ENCODE peak calls at places on chromosomes 3 and 15, in eight cellular contexts. K is tibial nerve; F is fibroblast of pulmonary artery; Z is progenitor cell of endocrine pancreas; D is psoas muscle; T is stimulated activated CD8-positive, alpha-beta memory T cell treated with anti-CD3 and anti-CD28 coated beads, Interleukin-15, amount 100 ng/mL, for 24 hours; Y is amygdala; B is COLO829. W is an unnamed sample.

GRCh38 chr3:69095636-69096035 is 10.9 kb downstream of the ARL6IP5 start:
- DNase-seq in Z (no peak), K (no peak), F (no peak), T (no peak), D (no peak), B (no peak), Y (no peak), W (peak)

GRCh38 chr3:4421121-4421520 is 45.9 kb downstream of the SUMF1 start:
- DNase-seq in K (no peak), B (peak), Z (no peak), Y (no peak), T (no peak), F (peak), D (no peak), W (peak)

GRCh38 chr15:33395841-33396240 is 85.1 kb downstream of the RYR3 start:
- DNase-seq in B (no peak), D (no peak), T (no peak), Y (no peak), K (no peak), Z (no peak), F (no peak), W (no peak)

GRCh38 chr15:90232196-90232595 is 1.5 kb downstream of the CIB1 start:
- DNase-seq in D (no peak), B (no peak), Z (no peak), F (no peak), Y (no peak), K (no peak), T (no peak), W (no peak)

GRCh38 chr15:40314723-40315276 is 7.1 kb upstream of the PLCB2 start:
- DNase-seq in K (no peak), B (no peak), D (no peak), Z (no peak), T (no peak), Y (no peak), F (peak), W (no peak)

GRCh38 chr15:74333093-74333492 is 34.4 kb downstream of the CYP11A1 start:
- DNase-seq in D (no peak), Z (no peak), Y (no peak), B (no peak), F (no peak), T (no peak), K (no peak), W (no peak)

GRCh38 chr3:49976942-49977341 is 37.0 kb downstream of the RBM6 start:
- DNase-seq in K (no peak), T (no peak), Z (no peak), D (no peak), F (no peak), B (no peak), Y (no peak), W (no peak)

GRCh38 chr15:68408971-68409370 is 23.0 kb downstream of the ITGA11 start:
- DNase-seq in T (no peak), Y (no peak), Z (no peak), K (no peak), B (no peak), F (no peak), D (no peak), W (no peak)

GRCh38 chr3:53845103-53845880 is 927 bp downstream of the CHDH start:
- DNase-seq in B (no peak), K (peak), Z (no peak), D (peak), T (no peak), Y (no peak), F (peak), W (peak)

GRCh38 chr3:127070776-127071175 is 87.9 kb downstream of the PLXNA1 start:
- DNase-seq in B (no peak), F (no peak), Y (no peak), K (no peak), D (peak), T (no peak), Z (no peak), W (no peak)

GRCh38 chr3:148943531-148944200 is 47.7 kb upstream of the GYG1 start:
- DNase-seq in Z (no peak), T (no peak), K (no peak), Y (no peak), D (no peak), B (peak), F (peak), W (peak)

GRCh38 chr3:107676469-107677309 is 153.9 kb downstream of the BBX start:
- DNase-seq in F (peak), Z (no peak), Y (no peak), K (no peak), B (no peak), T (no peak), D (no peak), W (no peak)

GRCh38 chr15:86630946-86631345 is 551.3 kb downstream of the AGBL1 start:
- DNase-seq in Z (no peak), B (no peak), Y (no peak), K (no peak), D (no peak), T (no peak), F (no peak), W (no peak)

GRCh38 chr3:140416686-140417085 is 261.2 kb upstream of the TRIM42 start:
- DNase-seq in F (no peak), T (no peak), Y (no peak), Z (no peak), K (no peak), B (no peak), D (no peak), W (no peak)

GRCh38 chr3:39124876-39125836 is 17.7 kb downstream of the TTC21A start:
- DNase-seq in D (no peak), B (no peak), Y (no peak), T (no peak), K (no peak), F (peak), Z (no peak), W (peak)

GRCh38 chr3:173395073-173395411 is 2.5 kb upstream of the NLGN1 start:
- DNase-seq in Z (no peak), K (no peak), B (no peak), D (no peak), T (no peak), F (no peak), Y (no peak), W (no peak)

GRCh38 chr3:72368331-72368975 is 479.8 kb downstream of the SHQ1 start:
- DNase-seq in Z (no peak), B (no peak), D (no peak), Y (no peak), F (no peak), T (no peak), K (no peak), W (no peak)

GRCh38 chr3:58824777-58825176 is 158.2 kb upstream of the FAM3D start:
- DNase-seq in Y (no peak), D (no peak), F (no peak), Z (no peak), K (no peak), B (no peak), T (no peak), W (no peak)

GRCh38 chr3:13277860-13278531 is 142.1 kb downstream of the NUP210 start:
- DNase-seq in K (no peak), B (no peak), Y (no peak), T (no peak), D (peak), F (peak), Z (no peak), W (peak)

GRCh38 chr15:84981711-84982300 is at the start of gene PDE8A:
- DNase-seq in D (peak), T (no peak), B (no peak), F (peak), Y (no peak), Z (peak), K (no peak), W (peak)